ENCODE peak calls at places on chromosomes 12 and 14, in four cellular contexts. One of them, this sample, is unnamed.

GRCh38 chr14:76968621-76969063 is 59.9 kb downstream of the IRF2BPL start:
- DNase-seq in K562: no peak
- DNase-seq in HepG2: peak
- DNase-seq in GM12878: no peak
- DNase-seq in this sample: peak

GRCh38 chr12:73460212-73460611 is 1077.4 kb upstream of the ATXN7L3B start:
- DNase-seq in K562: no peak
- DNase-seq in HepG2: no peak
- DNase-seq in GM12878: no peak
- DNase-seq in this sample: no peak

GRCh38 chr12:65495233-65495632 is 216.8 kb downstream of the MSRB3 start:
- DNase-seq in K562: no peak
- DNase-seq in HepG2: peak
- DNase-seq in GM12878: no peak
- DNase-seq in this sample: no peak

GRCh38 chr12:106248849-106249371 is 1.1 kb upstream of the CKAP4 start:
- DNase-seq in K562: no peak
- DNase-seq in HepG2: no peak
- DNase-seq in GM12878: no peak
- DNase-seq in this sample: no peak

GRCh38 chr12:47846294-47846996 is 26.7 kb upstream of the HDAC7 start:
- DNase-seq in K562: no peak
- DNase-seq in HepG2: no peak
- DNase-seq in GM12878: no peak
- DNase-seq in this sample: no peak

GRCh38 chr14:38546932-38547551 is 291.1 kb upstream of the CLEC14A start:
- DNase-seq in K562: no peak
- DNase-seq in HepG2: no peak
- DNase-seq in GM12878: no peak
- DNase-seq in this sample: no peak

GRCh38 chr12:20830456-20830855 is 20.0 kb downstream of the SLCO1B3 start:
- DNase-seq in K562: no peak
- DNase-seq in HepG2: no peak
- DNase-seq in GM12878: no peak
- DNase-seq in this sample: no peak

GRCh38 chr12:78088391-78088832 is 257.7 kb downstream of the NAV3 start:
- DNase-seq in K562: no peak
- DNase-seq in HepG2: no peak
- DNase-seq in GM12878: no peak
- DNase-seq in this sample: no peak

GRCh38 chr12:120684523-120684932 is 2.4 kb upstream of the MLEC start:
- DNase-seq in K562: no peak
- DNase-seq in HepG2: no peak
- DNase-seq in GM12878: peak
- DNase-seq in this sample: no peak

GRCh38 chr12:13074396-13075113 is 28.9 kb downstream of the GSG1 start:
- DNase-seq in K562: no peak
- DNase-seq in HepG2: no peak
- DNase-seq in GM12878: no peak
- DNase-seq in this sample: no peak

GRCh38 chr12:59972941-59973340 is 377.1 kb downstream of the SLC16A7 start:
- DNase-seq in K562: no peak
- DNase-seq in HepG2: peak
- DNase-seq in GM12878: no peak
- DNase-seq in this sample: no peak

GRCh38 chr14:42140831-42141279 is 534.2 kb downstream of the LRFN5 start:
- DNase-seq in K562: no peak
- DNase-seq in HepG2: no peak
- DNase-seq in GM12878: no peak
- DNase-seq in this sample: no peak

GRCh38 chr12:112537710-112538396 is 119.1 kb downstream of the PTPN11 start:
- DNase-seq in K562: no peak
- DNase-seq in HepG2: peak
- DNase-seq in GM12878: no peak
- DNase-seq in this sample: peak

GRCh38 chr12:6684609-6685008 is 4.6 kb downstream of the ZNF384 start:
- DNase-seq in K562: peak
- DNase-seq in HepG2: peak
- DNase-seq in GM12878: no peak
- DNase-seq in this sample: peak
- TF ChIP-seq ETV6 in K562: no peak
- TF ChIP-seq ETV6 in HepG2: no peak
- TF ChIP-seq ETV6 in GM12878: no peak
- TF ChIP-seq ETV6 in this sample: no peak

GRCh38 chr14:106174206-106174605 is 647.8 kb downstream of the TMEM121 start:
- DNase-seq in K562: no peak
- DNase-seq in HepG2: no peak
- DNase-seq in GM12878: no peak
- DNase-seq in this sample: no peak
- TF ChIP-seq ATF3 in K562: no peak
- TF ChIP-seq ATF3 in HepG2: no peak
- TF ChIP-seq ATF3 in GM12878: no peak
- TF ChIP-seq ATF3 in this sample: no peak

GRCh38 chr14:37447883-37448391 is 147.1 kb downstream of the FOXA1 start:
- DNase-seq in K562: no peak
- DNase-seq in HepG2: peak
- DNase-seq in GM12878: no peak
- DNase-seq in this sample: no peak
- TF ChIP-seq CBFB in K562: no peak
- TF ChIP-seq CBFB in HepG2: no peak
- TF ChIP-seq CBFB in GM12878: no peak
- TF ChIP-seq CBFB in this sample: no peak

GRCh38 chr12:52204095-52204930 is 12.5 kb upstream of the KRT80 start:
- DNase-seq in K562: no peak
- DNase-seq in HepG2: no peak
- DNase-seq in GM12878: no peak
- DNase-seq in this sample: peak
- TF ChIP-seq ETV6 in K562: no peak
- TF ChIP-seq ETV6 in HepG2: no peak
- TF ChIP-seq ETV6 in GM12878: no peak
- TF ChIP-seq ETV6 in this sample: no peak

DNA sequence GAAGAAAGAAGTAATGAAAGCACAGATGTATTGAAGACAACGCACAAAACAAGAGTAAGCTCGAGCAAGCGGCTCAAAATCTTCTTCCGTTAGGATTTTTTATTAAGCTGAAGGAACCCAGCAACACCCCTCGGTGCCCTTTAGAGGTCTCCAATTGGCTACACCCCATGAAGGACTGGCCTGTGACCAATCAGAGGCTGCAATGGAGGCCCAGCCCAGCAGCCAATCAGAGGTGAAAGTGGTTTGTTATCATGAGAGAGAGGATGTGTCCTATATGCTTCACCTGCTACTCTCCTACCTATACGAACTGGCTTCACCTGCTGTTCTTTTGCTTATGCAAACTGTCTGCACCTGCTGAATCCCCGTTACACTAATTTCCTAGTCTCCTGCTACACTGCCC is 358.8 kb downstream of the C12orf50 start:
- DNase-seq in K562: no peak
- DNase-seq in HepG2: no peak
- DNase-seq in GM12878: no peak
- DNase-seq in this sample: peak
- TF ChIP-seq ATF3 in K562: no peak
- TF ChIP-seq ATF3 in HepG2: no peak
- TF ChIP-seq ATF3 in GM12878: no peak
- TF ChIP-seq ATF3 in this sample: no peak

GRCh38 chr12:50120521-50120920 is 8.5 kb downstream of the COX14 start:
- DNase-seq in K562: no peak
- DNase-seq in HepG2: no peak
- DNase-seq in GM12878: no peak
- DNase-seq in this sample: no peak
- TF ChIP-seq CBFB in K562: no peak
- TF ChIP-seq CBFB in HepG2: no peak
- TF ChIP-seq CBFB in GM12878: no peak
- TF ChIP-seq CBFB in this sample: no peak

This sample was measured in WTC11.